ENCODE peak calls at places on chromosome 5, in six cellular contexts. One of them, this sample, is unnamed.

GRCh38 chr5:111932628-111933027 is 175.6 kb upstream of the NREP start:
- DNase-seq in AG09319: no peak
- DNase-seq in OCI-LY7: no peak
- DNase-seq in ascending aorta: no peak
- DNase-seq in AG04450: no peak
- DNase-seq in heart right ventricle: peak; percentile 11
- DNase-seq in this sample: no peak

GRCh38 chr5:83069406-83069805 is 7.8 kb downstream of the TMEM167A start:
- DNase-seq in AG09319: no peak
- DNase-seq in OCI-LY7: no peak
- DNase-seq in ascending aorta: no peak
- DNase-seq in AG04450: no peak
- DNase-seq in heart right ventricle: no peak
- DNase-seq in this sample: no peak

GRCh38 chr5:131644822-131645221 is 9.8 kb upstream of the RAPGEF6 start:
- DNase-seq in AG09319: no peak
- DNase-seq in OCI-LY7: no peak
- DNase-seq in ascending aorta: no peak
- DNase-seq in AG04450: no peak
- DNase-seq in heart right ventricle: no peak
- DNase-seq in this sample: no peak

GRCh38 chr5:52842111-52842510 is 54.4 kb downstream of the ITGA1 start:
- DNase-seq in AG09319: no peak
- DNase-seq in OCI-LY7: no peak
- DNase-seq in ascending aorta: no peak
- DNase-seq in AG04450: no peak
- DNase-seq in heart right ventricle: no peak
- DNase-seq in this sample: no peak

GRCh38 chr5:137565450-137565849 is 66.3 kb upstream of the SPOCK1 start:
- DNase-seq in AG09319: no peak
- DNase-seq in OCI-LY7: no peak
- DNase-seq in ascending aorta: no peak
- DNase-seq in AG04450: no peak
- DNase-seq in heart right ventricle: no peak
- DNase-seq in this sample: no peak

GRCh38 chr5:126975791-126976190 is 54.6 kb downstream of the MARCHF3 start:
- DNase-seq in AG09319: no peak
- DNase-seq in OCI-LY7: no peak
- DNase-seq in ascending aorta: no peak
- DNase-seq in AG04450: no peak
- DNase-seq in heart right ventricle: no peak
- DNase-seq in this sample: no peak

GRCh38 chr5:135546912-135547311 is 11.1 kb upstream of the NEUROG1 start:
- DNase-seq in AG09319: no peak
- DNase-seq in OCI-LY7: no peak
- DNase-seq in ascending aorta: no peak
- DNase-seq in AG04450: no peak
- DNase-seq in heart right ventricle: no peak
- DNase-seq in this sample: no peak

GRCh38 chr5:157266286-157267007 is 524 bp downstream of the CYFIP2 start:
- DNase-seq in AG09319: no peak
- DNase-seq in OCI-LY7: peak; percentile 75
- DNase-seq in ascending aorta: no peak
- DNase-seq in AG04450: no peak
- DNase-seq in heart right ventricle: peak; percentile 31
- DNase-seq in this sample: no peak

GRCh38 chr5:103894882-103895281 is 332.3 kb upstream of the NUDT12 start:
- DNase-seq in AG09319: no peak
- DNase-seq in OCI-LY7: no peak
- DNase-seq in ascending aorta: no peak
- DNase-seq in AG04450: no peak
- DNase-seq in heart right ventricle: no peak
- DNase-seq in this sample: no peak

GRCh38 chr5:36068751-36069281 is 2.1 kb upstream of the UGT3A2 start:
- DNase-seq in AG09319: no peak
- DNase-seq in OCI-LY7: no peak
- DNase-seq in ascending aorta: no peak
- DNase-seq in AG04450: no peak
- DNase-seq in heart right ventricle: no peak
- DNase-seq in this sample: no peak

GRCh38 chr5:36070687-36071571 is 4.2 kb upstream of the UGT3A2 start:
- DNase-seq in AG09319: no peak
- DNase-seq in OCI-LY7: no peak
- DNase-seq in ascending aorta: no peak
- DNase-seq in AG04450: no peak
- DNase-seq in heart right ventricle: no peak
- DNase-seq in this sample: no peak

GRCh38 chr5:36079200-36079761 is 12.6 kb upstream of the UGT3A2 start:
- DNase-seq in AG09319: peak; percentile 11
- DNase-seq in OCI-LY7: peak; percentile 63
- DNase-seq in ascending aorta: no peak
- DNase-seq in AG04450: peak; percentile 10
- DNase-seq in heart right ventricle: no peak
- DNase-seq in this sample: no peak

GRCh38 chr5:36078430-36078829 is 11.7 kb upstream of the UGT3A2 start:
- DNase-seq in AG09319: no peak
- DNase-seq in OCI-LY7: no peak
- DNase-seq in ascending aorta: no peak
- DNase-seq in AG04450: no peak
- DNase-seq in heart right ventricle: no peak
- DNase-seq in this sample: no peak

GRCh38 chr5:36073595-36074216 is 7.0 kb upstream of the UGT3A2 start:
- DNase-seq in AG09319: no peak
- DNase-seq in OCI-LY7: peak; percentile 73
- DNase-seq in ascending aorta: no peak
- DNase-seq in AG04450: no peak
- DNase-seq in heart right ventricle: no peak
- DNase-seq in this sample: no peak
- TF ChIP-seq CTCF in AG09319: no peak
- TF ChIP-seq CTCF in OCI-LY7: peak; percentile 78
- TF ChIP-seq CTCF in ascending aorta: no peak
- TF ChIP-seq CTCF in AG04450: peak; percentile 14
- TF ChIP-seq CTCF in heart right ventricle: no peak
- TF ChIP-seq CTCF in this sample: no peak

GRCh38 chr5:38086777-38087176 is 171.6 kb upstream of the EGFLAM start:
- DNase-seq in AG09319: no peak
- DNase-seq in OCI-LY7: no peak
- DNase-seq in ascending aorta: no peak
- DNase-seq in AG04450: no peak
- DNase-seq in heart right ventricle: no peak
- DNase-seq in this sample: no peak
- TF ChIP-seq CTCF in AG09319: no peak
- TF ChIP-seq CTCF in OCI-LY7: no peak
- TF ChIP-seq CTCF in ascending aorta: no peak
- TF ChIP-seq CTCF in AG04450: no peak
- TF ChIP-seq CTCF in heart right ventricle: no peak
- TF ChIP-seq CTCF in this sample: no peak

DNA sequence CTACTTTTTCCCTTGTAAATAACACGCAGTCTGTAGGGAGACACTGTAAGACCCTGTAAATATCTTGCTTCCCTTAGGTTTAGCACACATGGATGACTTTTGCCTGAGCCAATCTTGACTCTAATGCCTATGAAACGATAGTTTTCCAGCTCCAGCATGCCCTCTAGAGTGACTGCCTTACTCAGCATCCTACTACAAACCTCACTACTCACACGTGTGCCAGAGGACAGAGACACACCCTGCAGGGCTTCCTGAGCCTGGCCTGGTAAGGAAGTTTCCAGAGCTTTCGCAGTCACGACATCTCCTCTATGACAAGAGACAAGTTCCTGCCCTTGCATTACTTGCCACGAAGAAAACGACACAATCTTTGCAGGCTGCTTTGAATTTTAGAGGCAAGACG is 138.1 kb downstream of the ATPSCKMT start:
- DNase-seq in AG09319: peak; percentile 44
- DNase-seq in OCI-LY7: peak; percentile 10
- DNase-seq in ascending aorta: no peak
- DNase-seq in AG04450: peak; percentile 33
- DNase-seq in heart right ventricle: no peak
- DNase-seq in this sample: no peak
- TF ChIP-seq CTCF in AG09319: peak; percentile 77
- TF ChIP-seq CTCF in OCI-LY7: peak; percentile 71
- TF ChIP-seq CTCF in ascending aorta: no peak
- TF ChIP-seq CTCF in AG04450: peak; percentile 65
- TF ChIP-seq CTCF in heart right ventricle: no peak
- TF ChIP-seq CTCF in this sample: peak; percentile 70

DNA sequence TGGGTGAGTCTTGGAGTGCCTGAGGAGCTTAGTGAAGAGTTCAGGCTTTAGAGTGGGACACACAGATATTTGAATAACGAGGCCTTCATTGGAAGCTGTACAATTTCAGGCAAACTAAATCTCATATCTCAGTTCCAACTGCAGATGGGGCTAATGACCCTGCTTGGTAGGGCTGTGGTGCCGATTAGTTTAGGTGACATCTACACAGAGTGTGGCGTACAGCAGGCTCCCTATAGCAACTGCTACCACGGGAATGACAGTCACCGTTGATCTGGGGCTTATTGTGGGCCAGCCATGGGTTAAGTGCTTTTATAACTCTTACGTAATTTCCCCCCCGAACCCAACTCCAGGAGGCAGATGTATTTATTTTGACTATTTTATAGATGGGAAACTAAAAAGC is 70.8 kb downstream of the FAT2 start:
- DNase-seq in AG09319: no peak
- DNase-seq in OCI-LY7: no peak
- DNase-seq in ascending aorta: no peak
- DNase-seq in AG04450: no peak
- DNase-seq in heart right ventricle: no peak
- DNase-seq in this sample: no peak
- TF ChIP-seq CTCF in AG09319: no peak
- TF ChIP-seq CTCF in OCI-LY7: no peak
- TF ChIP-seq CTCF in ascending aorta: no peak
- TF ChIP-seq CTCF in AG04450: no peak
- TF ChIP-seq CTCF in heart right ventricle: peak; percentile 26
- TF ChIP-seq CTCF in this sample: no peak

GRCh38 chr5:38497946-38498345 is 58.5 kb downstream of the LIFR start:
- DNase-seq in AG09319: no peak
- DNase-seq in OCI-LY7: no peak
- DNase-seq in ascending aorta: no peak
- DNase-seq in AG04450: no peak
- DNase-seq in heart right ventricle: no peak
- DNase-seq in this sample: no peak

GRCh38 chr5:38506302-38506701 is 50.1 kb downstream of the LIFR start:
- DNase-seq in AG09319: no peak
- DNase-seq in OCI-LY7: no peak
- DNase-seq in ascending aorta: no peak
- DNase-seq in AG04450: no peak
- DNase-seq in heart right ventricle: no peak
- DNase-seq in this sample: no peak

GRCh38 chr5:38500861-38501260 is 55.6 kb downstream of the LIFR start:
- DNase-seq in AG09319: no peak
- DNase-seq in OCI-LY7: no peak
- DNase-seq in ascending aorta: no peak
- DNase-seq in AG04450: peak; percentile 27
- DNase-seq in heart right ventricle: no peak
- DNase-seq in this sample: no peak
- TF ChIP-seq CTCF in AG09319: no peak
- TF ChIP-seq CTCF in OCI-LY7: no peak
- TF ChIP-seq CTCF in ascending aorta: no peak
- TF ChIP-seq CTCF in AG04450: no peak
- TF ChIP-seq CTCF in heart right ventricle: no peak
- TF ChIP-seq CTCF in this sample: no peak

This sample was measured in type B pancreatic cell.